ENCODE peak calls at places on chromosome 21, in nine cellular contexts. N is ELR; O is skeletal muscle cell; I is A172; T is RWPE1; L is fibroblast of lung; P is brain microvascular endothelial cell; J is GM12865; A is activated CD4-positive, alpha-beta T cell treated with anti-CD3 and anti-CD28 coated beads, Interleukin-2, amount 10 ng/mL, durations not matched to agents 24 days and 14 days. G is an unnamed sample.
A peak's percentile ranks its signal among the peaks of the same experiment; 100 is the strongest.

GRCh38 chr21:38645282-38645681 is 147.0 kb upstream of the ERG start:
- DNase-seq in I (peak; percentile 74), O (peak; percentile 79), A (no peak), L (peak; percentile 97), J (no peak), T (peak; percentile 40), P (peak; percentile 94), N (peak; percentile 89), G (no peak)

GRCh38 chr21:39010629-39011404 is 172.4 kb downstream of the PSMG1 start:
- DNase-seq in L (no peak), P (no peak), J (no peak), A (no peak), O (no peak), T (no peak), N (no peak), I (no peak), G (no peak)

GRCh38 chr21:31181089-31181757 is 142.9 kb upstream of the KRTAP19-8 start:
- DNase-seq in N (no peak), O (no peak), J (no peak), I (no peak), P (no peak), L (no peak), T (no peak), A (peak; percentile 78), G (no peak)

GRCh38 chr21:37266515-37267221 is 466 bp downstream of the VPS26C start:
- DNase-seq in N (peak; percentile 59), L (peak; percentile 38), O (no peak), P (peak; percentile 11), A (no peak), J (no peak), T (peak; percentile 33), I (peak; percentile 41), G (peak; percentile 92)

GRCh38 chr21:34706337-34706736 is 37.5 kb downstream of the CLIC6 start:
- DNase-seq in O (no peak), T (no peak), P (no peak), I (no peak), J (no peak), N (no peak), L (no peak), A (no peak), G (no peak)

GRCh38 chr21:36175771-36176565 is 19.3 kb downstream of the DOP1B start:
- DNase-seq in L (no peak), I (no peak), N (no peak), P (no peak), J (no peak), T (no peak), O (no peak), A (no peak), G (no peak)

GRCh38 chr21:29477941-29478340 is 179.2 kb downstream of the BACH1 start:
- DNase-seq in O (peak; percentile 51), J (no peak), N (peak; percentile 59), A (no peak), P (peak; percentile 43), I (no peak), L (peak; percentile 89), T (no peak), G (no peak)

GRCh38 chr21:35658242-35658641 is 402.1 kb downstream of the SETD4 start:
- DNase-seq in P (peak; percentile 70), A (peak; percentile 61), T (no peak), N (peak; percentile 43), J (peak; percentile 24), L (peak; percentile 95), I (peak; percentile 23), O (peak; percentile 93), G (no peak)

GRCh38 chr21:16013570-16013969 is 283.8 kb downstream of the USP25 start:
- DNase-seq in P (no peak), A (no peak), I (no peak), N (no peak), L (no peak), T (no peak), J (no peak), O (no peak), G (no peak)

GRCh38 chr21:44972301-44972814 is 32.5 kb downstream of the SLX9 start:
- DNase-seq in L (no peak), I (peak; percentile 63), O (no peak), P (no peak), J (no peak), N (no peak), T (no peak), A (no peak), G (no peak)

GRCh38 chr21:34599534-34600101 is 15.3 kb downstream of the RCAN1 start:
- DNase-seq in N (peak; percentile 38), I (peak; percentile 69), T (no peak), O (no peak), A (no peak), J (no peak), L (no peak), P (no peak), G (no peak)

GRCh38 chr21:40964691-40965090 is 117.7 kb upstream of the DSCAM start:
- DNase-seq in A (no peak), O (no peak), T (no peak), P (no peak), I (no peak), J (no peak), N (no peak), L (peak; percentile 41), G (no peak)

GRCh38 chr21:34688145-34688544 is 19.4 kb downstream of the CLIC6 start:
- DNase-seq in J (no peak), I (no peak), O (no peak), N (no peak), L (no peak), A (peak; percentile 85), T (no peak), P (peak; percentile 36), G (no peak)

GRCh38 chr21:31339736-31340135 is 4.3 kb downstream of the TIAM1 start:
- DNase-seq in A (no peak), T (no peak), I (no peak), O (no peak), J (no peak), P (no peak), L (no peak), N (no peak), G (no peak)

GRCh38 chr21:44914176-44914874 is 6.4 kb downstream of the ITGB2 start:
- DNase-seq in P (no peak), O (no peak), T (no peak), N (no peak), I (no peak), A (peak; percentile 91), J (peak; percentile 80), L (no peak), G (no peak)

GRCh38 chr21:42287193-42288083 is 27.8 kb downstream of the TFF3 start:
- DNase-seq in P (no peak), N (no peak), L (peak; percentile 6), T (no peak), I (peak; percentile 74), O (no peak), J (no peak), A (no peak), G (no peak)

GRCh38 chr21:32423320-32423719 is 10.8 kb downstream of the EVA1C start:
- DNase-seq in O (no peak), I (peak; percentile 82), T (peak; percentile 29), P (peak; percentile 84), L (peak; percentile 98), A (no peak), J (no peak), N (peak; percentile 93), G (no peak)

GRCh38 chr21:25179116-25179515 is 428.2 kb downstream of the MRPL39 start:
- DNase-seq in A (no peak), O (peak; percentile 17), I (peak; percentile 33), N (peak; percentile 8), L (peak; percentile 86), J (no peak), T (no peak), P (no peak), G (no peak)

G was measured in NCI-H526 treated with DMSO at 0.1 percent for 48 hours.